ENCODE peak calls at places on chromosomes 6 and 20, in ten cellular contexts. H is colonic mucosa, Y is lower lobe of right lung, D is heart right ventricle, A is thoracic aorta, C is stomach, I is astrocyte of the cerebellum, B is MM.1S, K is astrocyte of the spinal cord, L is heart left ventricle. N is an unnamed sample.

GRCh38 chr6:164069352-164070022 is 655.0 kb downstream of the QKI start:
- DNase-seq in H (no peak), Y (no peak), D (peak), A (no peak), C (no peak), I (peak), B (no peak), K (peak), L (peak), N (no peak)

GRCh38 chr6:11434565-11435326 is 102.8 kb upstream of the TMEM170B start:
- DNase-seq in H (peak), Y (peak), D (no peak), A (peak), C (peak), I (peak), B (no peak), K (peak), L (no peak), N (peak)

GRCh38 chr6:100346828-100347227 is 117.9 kb downstream of the SIM1 start:
- DNase-seq in H (no peak), Y (no peak), D (no peak), A (no peak), C (no peak), I (peak), B (no peak), K (peak), L (no peak), N (peak)

GRCh38 chr6:21754891-21755290 is 161.3 kb downstream of the SOX4 start:
- DNase-seq in H (no peak), Y (no peak), D (no peak), A (no peak), C (no peak), I (no peak), B (no peak), K (peak), L (no peak), N (peak)

GRCh38 chr6:6131492-6132109 is 124.9 kb upstream of the NRN1 start:
- DNase-seq in H (no peak), Y (no peak), D (no peak), A (no peak), C (no peak), I (no peak), B (peak), K (no peak), L (no peak), N (peak)

GRCh38 chr6:18997375-18997826 is 610.3 kb downstream of the RNF144B start:
- DNase-seq in H (no peak), Y (no peak), D (no peak), A (no peak), C (no peak), I (peak), B (peak), K (peak), L (no peak), N (peak)

GRCh38 chr20:58650776-58651547 is at the start of gene STX16:
- DNase-seq in H (peak), Y (peak), D (peak), A (peak), C (peak), I (peak), B (peak), K (peak), L (peak), N (peak)

GRCh38 chr6:84953401-84953800 is 189.0 kb upstream of the TBX18 start:
- DNase-seq in H (no peak), Y (no peak), D (no peak), A (no peak), C (no peak), I (no peak), B (no peak), K (peak), L (no peak), N (no peak)

GRCh38 chr6:18216411-18216810 is 47.9 kb downstream of the DEK start:
- DNase-seq in H (no peak), Y (no peak), D (no peak), A (no peak), C (no peak), I (peak), B (no peak), K (peak), L (no peak), N (peak)

GRCh38 chr6:84645000-84645399 is 119.4 kb downstream of the TBX18 start:
- DNase-seq in H (no peak), Y (no peak), D (no peak), A (no peak), C (no peak), I (no peak), B (no peak), K (peak), L (no peak), N (peak)

GRCh38 chr20:62741191-62741676 is 32.6 kb downstream of the NTSR1 start:
- DNase-seq in H (no peak), Y (peak), D (peak), A (no peak), C (no peak), I (no peak), B (no peak), K (peak), L (peak), N (no peak)

GRCh38 chr20:10179574-10180298 is 38.9 kb upstream of the SNAP25 start:
- DNase-seq in H (no peak), Y (no peak), D (no peak), A (no peak), C (no peak), I (no peak), B (no peak), K (no peak), L (no peak), N (peak)

GRCh38 chr6:7697820-7698623 is 27.9 kb upstream of the BMP6 start:
- DNase-seq in H (no peak), Y (no peak), D (no peak), A (peak), C (peak), I (peak), B (no peak), K (peak), L (no peak), N (peak)

GRCh38 chr6:110183292-110183691 is 3.1 kb downstream of the CDC40 start:
- DNase-seq in H (no peak), Y (no peak), D (no peak), A (no peak), C (no peak), I (no peak), B (no peak), K (no peak), L (no peak), N (no peak)

GRCh38 chr6:138099832-138100231 is 7.4 kb downstream of the PERP start:
- DNase-seq in H (no peak), Y (no peak), D (no peak), A (no peak), C (no peak), I (no peak), B (no peak), K (peak), L (no peak), N (peak)

GRCh38 chr20:49603209-49603627 is 35.3 kb upstream of the PTGIS start:
- DNase-seq in H (no peak), Y (no peak), D (no peak), A (no peak), C (no peak), I (no peak), B (no peak), K (peak), L (no peak), N (no peak)

GRCh38 chr20:57089701-57090144 is 176.7 kb downstream of the BMP7 start:
- DNase-seq in H (peak), Y (peak), D (peak), A (no peak), C (peak), I (no peak), B (peak), K (peak), L (peak), N (peak)

GRCh38 chr6:135499441-135500340 is 2.2 kb upstream of the AHI1 start:
- DNase-seq in H (no peak), Y (no peak), D (no peak), A (no peak), C (no peak), I (no peak), B (no peak), K (no peak), L (no peak), N (no peak)

GRCh38 chr6:154960299-154960796 is 34.8 kb upstream of the TIAM2 start:
- DNase-seq in H (peak), Y (no peak), D (peak), A (no peak), C (peak), I (no peak), B (no peak), K (no peak), L (peak), N (no peak)

GRCh38 chr20:35305682-35306556 is 13.7 kb upstream of the FAM83C start:
- DNase-seq in H (no peak), Y (no peak), D (no peak), A (peak), C (peak), I (peak), B (no peak), K (peak), L (no peak), N (peak)

GRCh38 chr20:42678895-42679294 is 510.8 kb downstream of the PTPRT start:
- DNase-seq in H (no peak), Y (no peak), D (no peak), A (no peak), C (no peak), I (no peak), B (no peak), K (no peak), L (no peak), N (peak)
- TF ChIP-seq CTCF in H (no peak), Y (no peak), D (no peak), A (no peak), C (no peak), I (no peak), B (peak), K (no peak), L (no peak), N (peak)

DNA sequence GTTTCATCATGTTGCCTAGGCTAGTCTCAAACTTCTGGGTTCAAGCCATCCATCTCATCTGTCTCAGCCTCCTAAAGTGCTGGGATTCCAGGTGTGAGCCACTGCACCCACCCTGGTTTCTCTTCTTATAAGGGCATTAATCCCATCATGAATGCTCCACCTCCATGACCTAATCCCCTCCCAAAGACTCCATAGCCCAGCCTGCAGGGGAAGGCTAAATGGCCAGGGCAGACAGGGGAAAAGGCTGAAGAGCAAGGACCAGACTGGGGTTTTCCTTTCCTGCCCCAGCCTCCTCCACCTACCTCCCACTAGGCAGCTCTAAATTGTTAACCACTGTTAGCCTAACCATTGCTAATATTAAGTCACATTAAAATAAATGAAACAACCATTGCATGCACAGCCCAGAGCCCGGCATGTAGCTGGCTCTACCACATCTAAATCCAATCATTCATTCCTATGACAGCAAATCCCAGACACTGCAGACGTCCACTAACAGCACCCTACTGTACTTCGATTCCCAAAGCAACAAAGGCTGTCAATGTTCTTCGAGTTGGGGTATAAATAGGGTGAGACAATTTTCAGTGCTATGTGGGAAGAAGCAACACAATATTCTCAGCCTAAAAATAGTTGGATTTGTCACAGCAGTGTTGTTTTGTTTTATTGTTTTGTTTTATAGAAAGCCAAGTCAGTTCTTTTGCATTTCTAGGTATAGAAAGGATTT is 243.2 kb upstream of the ARID1B start:
- DNase-seq in H (no peak), Y (no peak), D (no peak), A (no peak), C (no peak), I (no peak), B (no peak), K (no peak), L (no peak), N (no peak)
- H3K4me3 ChIP-seq in H (no peak), Y (no peak), D (no peak), A (no peak), C (no peak), I (no peak), B (no peak), K (no peak), L (no peak), N (no peak)

DNA sequence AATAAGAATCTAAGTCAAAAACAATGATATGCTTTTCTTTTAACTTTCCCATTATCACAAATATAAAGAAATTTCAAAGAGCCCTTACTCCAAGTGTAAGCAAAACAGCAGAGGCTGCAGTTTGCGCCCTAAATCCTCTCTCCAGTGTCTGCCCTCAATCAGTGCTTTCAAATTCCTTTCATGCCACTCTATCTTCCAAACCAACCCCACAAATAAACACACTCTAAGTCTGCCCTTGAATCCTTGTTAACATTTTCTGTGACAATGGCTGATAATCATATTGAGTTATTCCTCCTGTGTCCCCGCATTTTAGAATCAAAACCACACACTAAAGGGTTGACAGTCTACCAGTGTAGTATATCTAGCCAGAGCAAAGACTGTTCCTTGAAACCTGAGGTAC is 317.9 kb upstream of the MARCKS start:
- DNase-seq in H (no peak), Y (no peak), D (no peak), A (no peak), C (no peak), I (no peak), B (no peak), K (peak), L (no peak), N (no peak)
- TF ChIP-seq CTCF in H (no peak), Y (no peak), D (no peak), A (no peak), C (no peak), I (no peak), B (no peak), K (no peak), L (no peak), N (no peak)

GRCh38 chr6:32194388-32194787 is 1.9 kb upstream of the GPSM3 start:
- DNase-seq in H (no peak), Y (no peak), D (no peak), A (no peak), C (no peak), I (no peak), B (no peak), K (no peak), L (no peak), N (no peak)
- H3K4me3 ChIP-seq in H (no peak), Y (peak), D (no peak), A (no peak), C (no peak), I (no peak), B (no peak), K (no peak), L (no peak), N (no peak)

GRCh38 chr6:158722176-158722729 is 72.4 kb downstream of the SYTL3 start:
- DNase-seq in H (no peak), Y (no peak), D (no peak), A (no peak), C (no peak), I (no peak), B (no peak), K (no peak), L (no peak), N (no peak)

GRCh38 chr6:158717341-158718328 is 67.8 kb downstream of the SYTL3 start:
- DNase-seq in H (no peak), Y (no peak), D (no peak), A (no peak), C (no peak), I (no peak), B (peak), K (no peak), L (no peak), N (no peak)

GRCh38 chr6:158715330-158716311 is 65.8 kb downstream of the SYTL3 start:
- DNase-seq in H (peak), Y (peak), D (no peak), A (no peak), C (no peak), I (no peak), B (no peak), K (no peak), L (no peak), N (no peak)

GRCh38 chr6:158713469-158713868 is 63.6 kb downstream of the SYTL3 start:
- DNase-seq in H (no peak), Y (no peak), D (no peak), A (no peak), C (no peak), I (no peak), B (no peak), K (no peak), L (no peak), N (no peak)

GRCh38 chr6:158718431-158719126 is 68.7 kb downstream of the SYTL3 start:
- DNase-seq in H (no peak), Y (no peak), D (no peak), A (no peak), C (peak), I (no peak), B (no peak), K (peak), L (no peak), N (peak)
- TF ChIP-seq CTCF in H (peak), Y (peak), D (peak), A (peak), C (peak), I (peak), B (peak), K (peak), L (peak), N (peak)